ENCODE peak calls at places on chromosome 21, in eight cellular contexts. X is ELR; W is neuronal stem cell; Z is endothelial cell; S is AML-193; Q is stimulated activated CD4-positive, alpha-beta T cell treated with anti-CD3 and anti-CD28 coated beads, Interleukin-1b, Interleukin-23, amount 100 ng/mL, for 1 hour; R is NCI-H1105 treated with DMSO at 0.1 percent for 48 hours; H is HS-27A. Y is an unnamed sample.

GRCh38 chr21:44657635-44658183 is at the start of gene KRTAP12-3:
- DNase-seq in Z (no peak), S (no peak), H (no peak), Q (no peak), W (no peak), R (no peak), X (no peak), Y (no peak)

GRCh38 chr21:37618081-37618480 is 251.5 kb downstream of the DYRK1A start:
- DNase-seq in Z (no peak), W (no peak), X (no peak), H (no peak), R (no peak), S (no peak), Q (no peak), Y (no peak)

GRCh38 chr21:30408782-30409494 is 13.1 kb downstream of the KRTAP13-1 start:
- DNase-seq in H (peak), W (peak), R (peak), X (peak), Q (no peak), Z (peak), S (no peak), Y (no peak)

GRCh38 chr21:32682696-32683474 is 44.9 kb downstream of the SYNJ1 start:
- DNase-seq in R (peak), W (no peak), H (no peak), Z (no peak), Q (no peak), S (no peak), X (no peak), Y (no peak)

GRCh38 chr21:45970674-45971486 is 10.7 kb upstream of the COL6A1 start:
- DNase-seq in S (no peak), W (no peak), Z (peak), H (no peak), R (peak), Q (peak), X (peak), Y (no peak)

GRCh38 chr21:44065428-44065827 is 41.8 kb upstream of the PWP2 start:
- DNase-seq in Z (no peak), Q (no peak), X (peak), H (no peak), R (no peak), W (no peak), S (peak), Y (peak)

GRCh38 chr21:45979141-45979631 is 2.4 kb upstream of the COL6A1 start:
- DNase-seq in R (no peak), Z (no peak), S (no peak), H (no peak), X (peak), W (no peak), Q (no peak), Y (no peak)

GRCh38 chr21:46116846-46117585 is 19.1 kb downstream of the COL6A2 start:
- DNase-seq in Z (peak), H (no peak), W (no peak), Q (no peak), S (no peak), R (no peak), X (peak), Y (no peak)

GRCh38 chr21:22965455-22966125 is 1967.4 kb downstream of the NCAM2 start:
- DNase-seq in X (peak), W (no peak), Q (no peak), H (no peak), S (no peak), Z (no peak), R (no peak), Y (no peak)

GRCh38 chr21:39444406-39445145 is 1.0 kb downstream of the LCA5L start:
- DNase-seq in S (no peak), R (no peak), Q (no peak), Z (peak), W (no peak), X (peak), H (no peak), Y (peak)

GRCh38 chr21:39307466-39307865 is 6.0 kb downstream of the BRWD1 start:
- DNase-seq in H (no peak), Q (no peak), W (no peak), Z (no peak), R (no peak), S (no peak), X (no peak), Y (no peak)

GRCh38 chr21:45545236-45545570 is 3.0 kb upstream of the SLC19A1 start:
- DNase-seq in X (no peak), H (no peak), Z (no peak), R (no peak), S (no peak), Q (no peak), W (no peak), Y (no peak)

GRCh38 chr21:14916676-14917141 is 148.1 kb downstream of the NRIP1 start:
- DNase-seq in H (no peak), R (no peak), S (no peak), Z (no peak), W (no peak), Q (no peak), X (no peak), Y (no peak)

GRCh38 chr21:14759285-14759684 is 213.2 kb upstream of the SAMSN1 start:
- DNase-seq in W (no peak), X (no peak), H (no peak), S (no peak), Z (no peak), R (no peak), Q (no peak), Y (no peak)

GRCh38 chr21:34882719-34883131 is 166.4 kb downstream of the RUNX1 start:
- DNase-seq in S (peak), R (no peak), Q (no peak), X (peak), W (no peak), Z (no peak), H (peak), Y (peak)

GRCh38 chr21:43943512-43944110 is 68.5 kb upstream of the TRAPPC10 start:
- DNase-seq in Q (no peak), R (no peak), W (no peak), H (no peak), X (no peak), Z (no peak), S (no peak), Y (no peak)

GRCh38 chr21:46117586-46118304 is 19.8 kb downstream of the COL6A2 start:
- DNase-seq in Z (peak), X (no peak), Q (no peak), R (no peak), S (no peak), W (no peak), H (no peak), Y (no peak)

GRCh38 chr21:14751602-14752001 is 205.5 kb upstream of the SAMSN1 start:
- DNase-seq in Q (no peak), Z (no peak), H (no peak), S (no peak), X (no peak), R (no peak), W (no peak), Y (no peak)

GRCh38 chr21:35658242-35658641 is 402.1 kb downstream of the SETD4 start:
- DNase-seq in S (no peak), Z (no peak), Q (no peak), X (peak), H (peak), R (no peak), W (no peak), Y (no peak)

GRCh38 chr21:45801989-45802388 is 158.5 kb downstream of the PCBP3 start:
- DNase-seq in Z (no peak), H (no peak), Q (no peak), S (no peak), X (no peak), R (no peak), W (no peak), Y (no peak)

GRCh38 chr21:39842741-39843146 is 24.5 kb upstream of the PCP4 start:
- DNase-seq in Q (no peak), Z (no peak), W (no peak), S (no peak), R (no peak), H (no peak), X (no peak), Y (no peak)

GRCh38 chr21:44082648-44083436 is 24.4 kb upstream of the PWP2 start:
- DNase-seq in X (no peak), R (no peak), Z (no peak), Q (no peak), H (no peak), W (no peak), S (no peak), Y (no peak)

GRCh38 chr21:26557106-26557505 is 16.0 kb downstream of the CYYR1 start:
- DNase-seq in X (no peak), Q (no peak), H (no peak), W (no peak), S (no peak), R (no peak), Z (no peak), Y (no peak)

GRCh38 chr21:38958940-38959685 is 153.4 kb downstream of the ETS2 start:
- DNase-seq in W (no peak), R (no peak), H (no peak), Z (no peak), Q (no peak), X (peak), S (peak), Y (no peak)

GRCh38 chr21:39531777-39532333 is 80.1 kb downstream of the SH3BGR start:
- DNase-seq in W (no peak), Z (no peak), S (no peak), Q (no peak), H (no peak), X (no peak), R (no peak), Y (no peak)

GRCh38 chr21:39114871-39115658 is 68.2 kb downstream of the PSMG1 start:
- DNase-seq in Z (no peak), R (no peak), Q (no peak), X (peak), S (no peak), W (no peak), H (peak), Y (no peak)

GRCh38 chr21:21101911-21102310 is 103.7 kb downstream of the NCAM2 start:
- DNase-seq in W (peak), S (peak), Q (no peak), Z (peak), H (peak), R (peak), X (peak), Y (no peak)

GRCh38 chr21:37765501-37765900 is 150.8 kb downstream of the KCNJ6 start:
- DNase-seq in W (no peak), R (no peak), S (no peak), Q (no peak), H (no peak), Z (no peak), X (no peak), Y (no peak)

GRCh38 chr21:21897275-21897883 is 899.2 kb downstream of the NCAM2 start:
- DNase-seq in X (peak), Z (no peak), S (no peak), Q (no peak), H (no peak), R (peak), W (no peak), Y (no peak)

GRCh38 chr21:45257673-45258341 is 29.9 kb downstream of the POFUT2 start:
- DNase-seq in W (no peak), Q (no peak), H (no peak), Z (no peak), S (no peak), R (no peak), X (no peak), Y (no peak)

GRCh38 chr21:45323487-45324380 is 36.0 kb upstream of the POFUT2 start:
- DNase-seq in H (no peak), Q (no peak), W (no peak), S (no peak), X (no peak), R (no peak), Z (no peak), Y (no peak)